ENCODE peak calls at places on chromosome 13, in seven cellular contexts. K is T-helper 2 cell, I is Right ventricle myocardium superior, P is posterior cingulate gyrus, G is A549, T is cerebellar nuclear complex, E is fibroblast of the aortic adventitia. D is an unnamed sample.

GRCh38 chr13:27001705-27002104 is 169.9 kb downstream of the USP12 start:
- DNase-seq in K (no peak), I (no peak), P (no peak), G (no peak), T (no peak), E (no peak), D (no peak)

GRCh38 chr13:102638741-102639140 is 42.0 kb downstream of the TPP2 start:
- DNase-seq in K (no peak), I (no peak), P (no peak), G (no peak), T (no peak), E (no peak), D (no peak)

GRCh38 chr13:73399347-73400216 is 340.8 kb downstream of the KLF5 start:
- DNase-seq in K (no peak), I (no peak), P (no peak), G (no peak), T (no peak), E (no peak), D (no peak)

GRCh38 chr13:113402471-113403254 is 38.7 kb upstream of the GRTP1 start:
- DNase-seq in K (no peak), I (no peak), P (no peak), G (no peak), T (no peak), E (no peak), D (no peak)

GRCh38 chr13:47904891-47905290 is 96.2 kb downstream of the SUCLA2 start:
- DNase-seq in K (no peak), I (no peak), P (no peak), G (no peak), T (no peak), E (no peak), D (no peak)

GRCh38 chr13:38905861-38906260 is 84.8 kb downstream of the STOML3 start:
- DNase-seq in K (no peak), I (no peak), P (no peak), G (no peak), T (no peak), E (no peak), D (no peak)

GRCh38 chr13:77810430-77810829 is 108.2 kb downstream of the EDNRB start:
- DNase-seq in K (no peak), I (no peak), P (no peak), G (peak), T (no peak), E (peak), D (peak)

GRCh38 chr13:113623491-113624234 is 34.3 kb downstream of the ATP4B start:
- DNase-seq in K (no peak), I (no peak), P (no peak), G (no peak), T (no peak), E (no peak), D (no peak)

GRCh38 chr13:43368003-43368402 is 344.6 kb downstream of the DNAJC15 start:
- DNase-seq in K (no peak), I (no peak), P (no peak), G (no peak), T (no peak), E (peak), D (no peak)

GRCh38 chr13:90302113-90302512 is 1045.4 kb upstream of the MIR17HG start:
- DNase-seq in K (no peak), I (no peak), P (no peak), G (no peak), T (no peak), E (peak), D (no peak)

GRCh38 chr13:37959284-37959683 is 89.7 kb upstream of the TRPC4 start:
- DNase-seq in K (no peak), I (no peak), P (no peak), G (no peak), T (no peak), E (no peak), D (no peak)

GRCh38 chr13:113654175-113654560 is 3.8 kb downstream of the ATP4B start:
- DNase-seq in K (no peak), I (peak), P (no peak), G (no peak), T (no peak), E (no peak), D (no peak)

GRCh38 chr13:52892925-52893324 is 44.5 kb upstream of the PCDH8 start:
- DNase-seq in K (no peak), I (no peak), P (no peak), G (no peak), T (no peak), E (no peak), D (no peak)

GRCh38 chr13:79541426-79542049 is 60.6 kb downstream of the NDFIP2 start:
- DNase-seq in K (no peak), I (no peak), P (no peak), G (peak), T (no peak), E (peak), D (peak)

GRCh38 chr13:30874561-30874960 is 31.5 kb upstream of the MEDAG start:
- DNase-seq in K (no peak), I (no peak), P (no peak), G (no peak), T (no peak), E (no peak), D (no peak)

GRCh38 chr13:74132768-74133656 is 1.2 kb downstream of the KLF12 start:
- DNase-seq in K (no peak), I (peak), P (peak), G (peak), T (no peak), E (no peak), D (peak)

GRCh38 chr13:59480857-59481256 is 682.9 kb downstream of the DIAPH3 start:
- DNase-seq in K (no peak), I (no peak), P (no peak), G (no peak), T (no peak), E (no peak), D (peak)

GRCh38 chr13:75455962-75456361 is 26.0 kb downstream of the TBC1D4 start:
- DNase-seq in K (no peak), I (no peak), P (no peak), G (no peak), T (no peak), E (no peak), D (no peak)

GRCh38 chr13:65966991-65967451 is 1263.1 kb downstream of the PCDH9 start:
- DNase-seq in K (no peak), I (no peak), P (no peak), G (peak), T (no peak), E (peak), D (peak)

GRCh38 chr13:37540228-37540627 is 58.3 kb downstream of the POSTN start:
- DNase-seq in K (no peak), I (no peak), P (no peak), G (no peak), T (no peak), E (peak), D (no peak)

GRCh38 chr13:34464011-34464410 is 478.1 kb upstream of the NBEA start:
- DNase-seq in K (no peak), I (no peak), P (no peak), G (peak), T (no peak), E (peak), D (no peak)

GRCh38 chr13:48896312-48896711 is 79.4 kb upstream of the FNDC3A start:
- DNase-seq in K (no peak), I (no peak), P (no peak), G (peak), T (no peak), E (peak), D (no peak)

GRCh38 chr13:65112123-65113075 is 2117.7 kb downstream of the PCDH9 start:
- DNase-seq in K (no peak), I (no peak), P (no peak), G (peak), T (no peak), E (no peak), D (no peak)

GRCh38 chr13:79886601-79887000 is 405.6 kb downstream of the NDFIP2 start:
- DNase-seq in K (no peak), I (no peak), P (no peak), G (no peak), T (no peak), E (no peak), D (no peak)

GRCh38 chr13:76019421-76020044 is 383.4 kb downstream of the LMO7 start:
- DNase-seq in K (no peak), I (peak), P (peak), G (peak), T (no peak), E (no peak), D (peak)

GRCh38 chr13:99722419-99722818 is 221.1 kb downstream of the TM9SF2 start:
- DNase-seq in K (no peak), I (no peak), P (no peak), G (no peak), T (no peak), E (no peak), D (no peak)

GRCh38 chr13:31038834-31039552 is 106.5 kb downstream of the TEX26 start:
- DNase-seq in K (no peak), I (no peak), P (no peak), G (no peak), T (no peak), E (no peak), D (no peak)

GRCh38 chr13:27663947-27664346 is 42.3 kb downstream of the POLR1D start:
- DNase-seq in K (no peak), I (no peak), P (no peak), G (no peak), T (no peak), E (no peak), D (no peak)

GRCh38 chr13:29946093-29946492 is 95.7 kb upstream of the UBL3 start:
- DNase-seq in K (no peak), I (no peak), P (no peak), G (no peak), T (no peak), E (no peak), D (no peak)

GRCh38 chr13:79946556-79946955 is 394.4 kb downstream of the SPRY2 start:
- DNase-seq in K (no peak), I (no peak), P (no peak), G (no peak), T (no peak), E (no peak), D (no peak)

GRCh38 chr13:96650301-96650886 is 343.9 kb downstream of the OXGR1 start:
- DNase-seq in K (no peak), I (no peak), P (no peak), G (no peak), T (no peak), E (peak), D (no peak)

GRCh38 chr13:60327551-60327950 is 69.5 kb upstream of the TDRD3 start:
- DNase-seq in K (no peak), I (no peak), P (no peak), G (no peak), T (no peak), E (no peak), D (no peak)

GRCh38 chr13:24076124-24076523 is 84.4 kb upstream of the SPATA13 start:
- DNase-seq in K (no peak), I (no peak), P (no peak), G (peak), T (no peak), E (no peak), D (no peak)

GRCh38 chr13:47757681-47758080 is 243.4 kb downstream of the SUCLA2 start:
- DNase-seq in K (no peak), I (no peak), P (no peak), G (no peak), T (no peak), E (no peak), D (no peak)

GRCh38 chr13:38527140-38527539 is 159.7 kb upstream of the FREM2 start:
- DNase-seq in K (no peak), I (no peak), P (no peak), G (no peak), T (no peak), E (no peak), D (no peak)

GRCh38 chr13:23547000-23547590 is 23.1 kb upstream of the TNFRSF19 start:
- DNase-seq in K (no peak), I (peak), P (no peak), G (no peak), T (no peak), E (peak), D (no peak)

GRCh38 chr13:102441085-102441484 is 39.2 kb upstream of the FGF14 start:
- DNase-seq in K (no peak), I (no peak), P (no peak), G (no peak), T (no peak), E (no peak), D (no peak)

GRCh38 chr13:29589967-29590366 is 5.5 kb downstream of the SLC7A1 start:
- DNase-seq in K (no peak), I (no peak), P (no peak), G (no peak), T (no peak), E (no peak), D (peak)

GRCh38 chr13:33776510-33776909 is 41.4 kb upstream of the RFC3 start:
- DNase-seq in K (no peak), I (no peak), P (no peak), G (no peak), T (no peak), E (no peak), D (no peak)

D was measured in SK-N-DZ.